ENCODE peak calls at places on chromosomes 2 and 18, in seven cellular contexts. H, V, Z, P, N, T and C are unnamed samples.

GRCh38 chr2:113770929-113771328 is 14.5 kb upstream of the SLC35F5 start:
- DNase-seq in H (peak), V (no peak), Z (no peak), P (no peak), N (no peak), T (no peak), C (no peak)

GRCh38 chr2:46632349-46632748 is 153.0 kb downstream of the TMEM247 start:
- DNase-seq in H (no peak), V (no peak), Z (no peak), P (no peak), N (peak), T (no peak), C (peak)

GRCh38 chr18:34031810-34032209 is 192.9 kb downstream of the NOL4 start:
- DNase-seq in H (peak), V (no peak), Z (no peak), P (no peak), N (no peak), T (no peak), C (peak)

GRCh38 chr2:85537600-85538506 is 1.1 kb upstream of the MAT2A start:
- DNase-seq in H (peak), V (peak), Z (peak), P (peak), N (no peak), T (peak), C (peak)

GRCh38 chr2:43192039-43192438 is 34.4 kb downstream of the ZFP36L2 start:
- DNase-seq in H (peak), V (no peak), Z (no peak), P (no peak), N (no peak), T (no peak), C (no peak)

GRCh38 chr2:183250472-183250871 is 126.2 kb downstream of the NUP35 start:
- DNase-seq in H (no peak), V (no peak), Z (no peak), P (no peak), N (no peak), T (no peak), C (no peak)

GRCh38 chr18:12310762-12311161 is 2.7 kb downstream of the TUBB6 start:
- DNase-seq in H (no peak), V (no peak), Z (no peak), P (no peak), N (no peak), T (no peak), C (no peak)

GRCh38 chr2:144467479-144468210 is 52.3 kb downstream of the ZEB2 start:
- DNase-seq in H (no peak), V (no peak), Z (no peak), P (no peak), N (no peak), T (no peak), C (no peak)

GRCh38 chr18:13608791-13609552 is 117.4 kb downstream of the FAM210A start:
- DNase-seq in H (no peak), V (no peak), Z (no peak), P (no peak), N (no peak), T (no peak), C (no peak)

GRCh38 chr2:24586955-24587354 is 95.9 kb downstream of the NCOA1 start:
- DNase-seq in H (no peak), V (no peak), Z (no peak), P (no peak), N (no peak), T (peak), C (no peak)

GRCh38 chr18:3649559-3650426 is 199.8 kb downstream of the TGIF1 start:
- DNase-seq in H (peak), V (no peak), Z (no peak), P (no peak), N (no peak), T (no peak), C (no peak)

GRCh38 chr2:180359522-180360282 is 352.6 kb upstream of the CWC22 start:
- DNase-seq in H (peak), V (no peak), Z (peak), P (no peak), N (no peak), T (no peak), C (peak)

GRCh38 chr2:48369971-48370370 is 160.0 kb upstream of the STON1 start:
- DNase-seq in H (peak), V (no peak), Z (no peak), P (no peak), N (no peak), T (no peak), C (no peak)

GRCh38 chr2:131966256-131966655 is 195.5 kb downstream of the ANKRD30BL start:
- DNase-seq in H (no peak), V (no peak), Z (no peak), P (no peak), N (no peak), T (no peak), C (no peak)

GRCh38 chr2:73197579-73197978 is 4.8 kb upstream of the NOTO start:
- DNase-seq in H (no peak), V (no peak), Z (no peak), P (no peak), N (no peak), T (no peak), C (no peak)

GRCh38 chr18:22439447-22439846 is 21.7 kb upstream of the CTAGE1 start:
- DNase-seq in H (no peak), V (no peak), Z (no peak), P (no peak), N (no peak), T (no peak), C (no peak)

GRCh38 chr18:39627936-39628335 is 2062.3 kb upstream of the CELF4 start:
- DNase-seq in H (no peak), V (no peak), Z (no peak), P (no peak), N (no peak), T (no peak), C (no peak)

GRCh38 chr2:216057688-216058193 is 23.9 kb downstream of the PECR start:
- DNase-seq in H (no peak), V (no peak), Z (no peak), P (peak), N (no peak), T (peak), C (no peak)

GRCh38 chr2:72718906-72719305 is 106.9 kb downstream of the EXOC6B start:
- DNase-seq in H (no peak), V (no peak), Z (no peak), P (no peak), N (no peak), T (no peak), C (no peak)

GRCh38 chr2:120013569-120014223 is 819 bp downstream of the EPB41L5 start:
- DNase-seq in H (peak), V (no peak), Z (no peak), P (no peak), N (no peak), T (peak), C (no peak)

GRCh38 chr18:75214766-75215515 is 4.3 kb downstream of the TSHZ1 start:
- DNase-seq in H (no peak), V (no peak), Z (no peak), P (no peak), N (no peak), T (no peak), C (no peak)

GRCh38 chr2:182870227-182870626 is 3.8 kb upstream of the FRZB start:
- DNase-seq in H (peak), V (no peak), Z (no peak), P (no peak), N (no peak), T (no peak), C (peak)

GRCh38 chr2:173239644-173240043 is 115.0 kb upstream of the CDCA7 start:
- DNase-seq in H (no peak), V (no peak), Z (no peak), P (no peak), N (no peak), T (peak), C (no peak)

GRCh38 chr2:150477347-150477746 is 10.1 kb downstream of the RND3 start:
- DNase-seq in H (no peak), V (no peak), Z (no peak), P (no peak), N (no peak), T (no peak), C (no peak)

GRCh38 chr2:142574388-142574787 is 303.1 kb upstream of the KYNU start:
- DNase-seq in H (no peak), V (no peak), Z (no peak), P (no peak), N (no peak), T (no peak), C (no peak)

GRCh38 chr2:198913394-198914152 is 544.2 kb downstream of the SATB2 start:
- DNase-seq in H (no peak), V (no peak), Z (no peak), P (no peak), N (no peak), T (peak), C (peak)

GRCh38 chr2:208280933-208281332 is 14.9 kb downstream of the PIKFYVE start:
- DNase-seq in H (no peak), V (no peak), Z (no peak), P (no peak), N (peak), T (no peak), C (no peak)

GRCh38 chr2:235024191-235024611 is 72.4 kb downstream of the SH3BP4 start:
- DNase-seq in H (no peak), V (no peak), Z (no peak), P (no peak), N (no peak), T (no peak), C (no peak)

GRCh38 chr2:202165945-202166344 is 72.5 kb downstream of the SUMO1 start:
- DNase-seq in H (no peak), V (no peak), Z (no peak), P (no peak), N (no peak), T (no peak), C (no peak)

GRCh38 chr18:8051388-8051787 is 484.3 kb downstream of the PTPRM start:
- DNase-seq in H (no peak), V (no peak), Z (no peak), P (no peak), N (peak), T (no peak), C (no peak)

GRCh38 chr2:239814136-239814916 is 210.8 kb downstream of the NDUFA10 start:
- DNase-seq in H (no peak), V (no peak), Z (no peak), P (no peak), N (peak), T (no peak), C (no peak)

GRCh38 chr2:2879776-2880175 is 497.8 kb downstream of the EIPR1 start:
- DNase-seq in H (no peak), V (no peak), Z (no peak), P (no peak), N (no peak), T (peak), C (peak)

GRCh38 chr2:240374085-240374907 is 61.2 kb upstream of the GPC1 start:
- DNase-seq in H (peak), V (no peak), Z (no peak), P (no peak), N (peak), T (no peak), C (no peak)

GRCh38 chr2:203352604-203353255 is 24.5 kb downstream of the ABI2 start:
- DNase-seq in H (no peak), V (no peak), Z (no peak), P (no peak), N (no peak), T (no peak), C (no peak)